ENCODE peak calls at places on chromosomes 13 and 19, in six cellular contexts. H, X, P, N, Z and Q are unnamed samples.

GRCh38 chr13:87676254-87677042 is 5.3 kb downstream of the SLITRK5 start:
- DNase-seq in H (no peak), X (no peak), P (no peak), N (no peak), Z (no peak), Q (no peak)

GRCh38 chr19:29623726-29624488 is 17.8 kb downstream of the POP4 start:
- DNase-seq in H (no peak), X (peak; percentile 43), P (no peak), N (no peak), Z (no peak), Q (no peak)

GRCh38 chr13:20716951-20717350 is 13.5 kb downstream of the IL17D start:
- DNase-seq in H (no peak), X (no peak), P (no peak), N (no peak), Z (no peak), Q (no peak)

GRCh38 chr19:50906217-50906616 is 5.0 kb downstream of the KLK4 start:
- DNase-seq in H (no peak), X (peak; percentile 45), P (peak; percentile 43), N (peak; percentile 62), Z (no peak), Q (no peak)

GRCh38 chr13:44231786-44232516 is 141.7 kb upstream of the SERP2 start:
- DNase-seq in H (peak; percentile 74), X (no peak), P (peak; percentile 4), N (peak; percentile 88), Z (no peak), Q (peak; percentile 49)

GRCh38 chr13:33612641-33613638 is 205.0 kb upstream of the RFC3 start:
- DNase-seq in H (no peak), X (no peak), P (no peak), N (no peak), Z (no peak), Q (no peak)

GRCh38 chr19:459724-460511 is 915 bp downstream of the SHC2 start:
- DNase-seq in H (no peak), X (peak; percentile 93), P (peak; percentile 20), N (peak; percentile 83), Z (no peak), Q (peak; percentile 31)

GRCh38 chr13:78100481-78100880 is 181.8 kb upstream of the EDNRB start:
- DNase-seq in H (no peak), X (no peak), P (no peak), N (no peak), Z (no peak), Q (no peak)

GRCh38 chr13:26759907-26760834 is at the start of gene GPR12:
- DNase-seq in H (no peak), X (no peak), P (peak; percentile 46), N (no peak), Z (no peak), Q (no peak)

GRCh38 chr13:26202365-26202972 is 19.6 kb downstream of the RNF6 start:
- DNase-seq in H (no peak), X (no peak), P (no peak), N (no peak), Z (no peak), Q (no peak)

GRCh38 chr19:6772028-6772865 is at the start of gene VAV1:
- DNase-seq in H (peak; percentile 75), X (peak; percentile 79), P (peak; percentile 93), N (no peak), Z (peak; percentile 93), Q (no peak)
- TF ChIP-seq POLR2A in H (no peak), X (peak; percentile 48), P (peak; percentile 60), N (no peak), Z (peak; percentile 89), Q (no peak)

GRCh38 chr19:16542045-16542893 is at the start of gene CHERP:
- DNase-seq in H (peak; percentile 95), X (peak; percentile 94), P (peak; percentile 95), N (peak; percentile 95), Z (peak; percentile 85), Q (peak; percentile 74)
- TF ChIP-seq POLR2A in H (peak; percentile 83), X (peak; percentile 90), P (peak; percentile 96), N (peak; percentile 76), Z (peak; percentile 86), Q (peak; percentile 50)

DNA sequence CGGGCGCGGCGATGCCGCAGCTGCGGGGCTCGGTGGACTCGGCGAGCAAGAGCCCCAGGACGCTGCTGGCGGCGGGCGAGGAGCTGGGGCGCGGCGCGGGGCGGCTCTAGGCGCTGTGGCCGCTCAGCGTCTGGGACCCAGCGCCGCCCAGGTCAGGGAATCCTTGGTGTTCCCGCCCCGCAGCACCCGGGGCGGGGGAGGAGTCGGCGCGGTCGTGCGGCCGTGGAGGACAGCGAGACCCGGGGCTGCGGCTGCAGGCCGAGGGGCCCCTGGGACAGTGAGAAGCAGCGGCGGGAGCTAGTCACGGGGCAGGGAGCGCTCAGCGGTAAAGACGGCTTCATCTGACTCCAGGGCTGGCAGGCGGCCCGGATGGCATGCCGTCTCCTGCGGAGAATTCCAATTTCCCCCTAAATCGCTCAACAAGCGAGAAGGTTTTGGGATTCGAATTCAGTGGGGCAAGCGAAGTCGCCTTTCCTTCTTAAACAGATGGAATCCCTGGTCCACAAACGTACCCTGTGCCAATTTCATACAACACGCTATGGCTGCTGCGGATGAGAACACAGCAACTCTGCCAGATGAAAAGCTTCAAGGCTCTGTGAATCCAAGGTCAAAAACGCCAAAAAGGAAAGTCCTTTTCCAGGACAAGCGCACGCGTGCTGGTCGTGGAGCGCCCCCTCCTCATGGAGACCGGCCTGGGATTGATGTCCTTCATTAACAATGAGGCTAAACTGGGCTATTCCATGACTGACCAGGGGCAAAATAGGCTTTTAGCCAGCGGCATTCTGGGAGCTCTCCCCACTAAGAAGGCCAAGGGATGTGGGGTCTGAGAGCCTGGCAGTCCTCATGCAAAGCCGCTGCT is 4.2 kb upstream of the ZSCAN4 start:
- DNase-seq in H (no peak), X (peak; percentile 52), P (peak; percentile 49), N (peak; percentile 52), Z (no peak), Q (no peak)
- TF ChIP-seq POLR2A in H (no peak), X (no peak), P (no peak), N (no peak), Z (no peak), Q (no peak)

DNA sequence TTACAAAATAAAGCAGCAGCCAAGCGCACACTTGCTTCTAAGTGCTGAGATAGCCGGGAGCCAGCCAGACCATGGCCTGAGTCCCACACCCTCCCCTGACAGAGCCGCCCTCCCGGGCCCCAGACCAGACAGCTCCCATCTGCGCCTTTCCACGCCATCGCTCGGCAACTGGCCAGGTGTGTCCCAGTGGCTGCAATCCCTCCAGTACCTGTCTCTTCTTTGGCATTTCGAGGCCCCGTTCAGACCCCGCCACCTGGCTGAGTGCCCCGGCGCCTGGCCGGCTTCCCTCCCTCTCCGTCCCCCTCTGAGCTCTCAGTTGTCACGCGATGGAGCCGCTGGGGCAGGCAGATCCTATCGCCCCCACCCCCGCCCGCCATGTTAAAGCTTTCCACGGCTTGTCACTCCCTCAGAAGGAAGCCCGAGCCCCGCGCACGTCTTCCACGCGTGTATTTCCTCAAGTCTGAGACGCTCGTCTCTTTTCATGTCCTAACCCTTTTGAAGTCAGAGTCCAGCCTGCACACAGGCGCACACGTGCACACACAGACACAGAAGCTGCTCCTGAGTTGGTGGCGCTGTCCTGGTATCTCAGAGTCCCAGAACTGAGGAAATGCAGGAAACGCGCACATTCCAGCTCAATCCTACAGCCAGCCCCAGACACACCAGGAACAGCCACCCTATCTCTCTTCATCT is 7.9 kb downstream of the MLLT1 start:
- DNase-seq in H (peak; percentile 89), X (peak; percentile 79), P (no peak), N (peak; percentile 79), Z (no peak), Q (peak; percentile 64)
- TF ChIP-seq POLR2A in H (no peak), X (peak; percentile 33), P (no peak), N (peak; percentile 10), Z (no peak), Q (no peak)